ENCODE peak calls at places on chromosomes 1 and 21, in six cellular contexts. R is stimulated activated CD4-positive, alpha-beta T cell treated with anti-CD3 and anti-CD28 coated beads, Interleukin-1b, Interleukin-23, amount 100 ng/mL, for 1 hour; Y is NCI-H1694 treated with DMSO at 0.1 percent for 48 hours; N is HuH-7.5; D is AML-193; O is IMR-90. B is an unnamed sample.

GRCh38 chr1:183734600-183735036 is 70.3 kb upstream of the RGL1 start:
- DNase-seq in R (no peak), Y (peak; percentile 41), N (no peak), D (no peak), O (peak; percentile 48), B (no peak)

GRCh38 chr1:32091176-32091575 is 16.7 kb upstream of the KPNA6 start:
- DNase-seq in R (no peak), Y (no peak), N (no peak), D (no peak), O (no peak), B (no peak)

GRCh38 chr1:162822391-162823200 is 32.1 kb downstream of the HSD17B7 start:
- DNase-seq in R (no peak), Y (peak; percentile 55), N (no peak), D (no peak), O (no peak), B (peak; percentile 54)

GRCh38 chr1:64733576-64734288 is 11.1 kb upstream of the RAVER2 start:
- DNase-seq in R (no peak), Y (no peak), N (no peak), D (no peak), O (peak; percentile 61), B (no peak)

GRCh38 chr1:9473032-9473792 is 66.1 kb upstream of the SLC25A33 start:
- DNase-seq in R (no peak), Y (no peak), N (peak; percentile 31), D (no peak), O (peak; percentile 95), B (no peak)

GRCh38 chr1:42914092-42914625 is 44.5 kb downstream of the SLC2A1 start:
- DNase-seq in R (no peak), Y (no peak), N (no peak), D (no peak), O (no peak), B (no peak)

GRCh38 chr1:183470147-183470960 is 1.9 kb upstream of the SMG7 start:
- DNase-seq in R (peak; percentile 87), Y (peak; percentile 81), N (peak; percentile 52), D (peak; percentile 79), O (peak; percentile 47), B (no peak)

GRCh38 chr1:112704511-112704907 is 2.4 kb downstream of the RHOC start:
- DNase-seq in R (no peak), Y (no peak), N (no peak), D (no peak), O (no peak), B (no peak)

GRCh38 chr21:45310446-45310845 is 22.8 kb upstream of the POFUT2 start:
- DNase-seq in R (no peak), Y (no peak), N (no peak), D (no peak), O (no peak), B (no peak)

B was measured in iPS DF 6.9.